ENCODE peak calls at places on chromosomes 13 and 19, in seven cellular contexts. One of them, this sample, is unnamed.

GRCh38 chr13:76014618-76015315 is 378.6 kb downstream of the LMO7 start:
- DNase-seq in choroid plexus epithelial cell: peak
- DNase-seq in tibial artery: no peak
- DNase-seq in cardiac fibroblast: peak
- DNase-seq in Panc1: no peak
- DNase-seq in IMR-90: peak
- DNase-seq in thoracic aorta: no peak
- DNase-seq in this sample: no peak

GRCh38 chr13:111219306-111219705 is 101.1 kb upstream of the TEX29 start:
- DNase-seq in tibial artery: peak
- DNase-seq in Panc1: no peak
- DNase-seq in cardiac fibroblast: peak
- DNase-seq in choroid plexus epithelial cell: peak
- DNase-seq in thoracic aorta: no peak
- DNase-seq in IMR-90: peak
- DNase-seq in this sample: peak

GRCh38 chr13:46142692-46143238 is 37.9 kb upstream of the CPB2 start:
- DNase-seq in thoracic aorta: no peak
- DNase-seq in choroid plexus epithelial cell: no peak
- DNase-seq in cardiac fibroblast: no peak
- DNase-seq in IMR-90: no peak
- DNase-seq in tibial artery: no peak
- DNase-seq in Panc1: no peak
- DNase-seq in this sample: no peak

GRCh38 chr19:55041627-55042343 is 3.7 kb upstream of the GP6 start:
- DNase-seq in choroid plexus epithelial cell: no peak
- DNase-seq in tibial artery: no peak
- DNase-seq in cardiac fibroblast: no peak
- DNase-seq in thoracic aorta: no peak
- DNase-seq in Panc1: no peak
- DNase-seq in IMR-90: no peak
- DNase-seq in this sample: no peak

GRCh38 chr13:110447058-110447511 is 114.4 kb downstream of the RAB20 start:
- DNase-seq in thoracic aorta: no peak
- DNase-seq in cardiac fibroblast: no peak
- DNase-seq in IMR-90: peak
- DNase-seq in tibial artery: no peak
- DNase-seq in choroid plexus epithelial cell: peak
- DNase-seq in Panc1: no peak
- DNase-seq in this sample: no peak

GRCh38 chr13:80690208-80690607 is 349.3 kb upstream of the SPRY2 start:
- DNase-seq in tibial artery: no peak
- DNase-seq in choroid plexus epithelial cell: no peak
- DNase-seq in cardiac fibroblast: no peak
- DNase-seq in thoracic aorta: no peak
- DNase-seq in Panc1: no peak
- DNase-seq in IMR-90: no peak
- DNase-seq in this sample: no peak

GRCh38 chr13:72781461-72782439 is at the start of the genes DIS3 and PIBF1:
- DNase-seq in Panc1: peak
- DNase-seq in cardiac fibroblast: peak
- DNase-seq in thoracic aorta: peak
- DNase-seq in IMR-90: peak
- DNase-seq in choroid plexus epithelial cell: peak
- DNase-seq in tibial artery: peak
- DNase-seq in this sample: peak

GRCh38 chr13:88217372-88217771 is 546.2 kb downstream of the SLITRK5 start:
- DNase-seq in choroid plexus epithelial cell: no peak
- DNase-seq in IMR-90: no peak
- DNase-seq in cardiac fibroblast: no peak
- DNase-seq in tibial artery: no peak
- DNase-seq in thoracic aorta: no peak
- DNase-seq in Panc1: no peak
- DNase-seq in this sample: no peak

GRCh38 chr13:80630685-80631121 is 289.8 kb upstream of the SPRY2 start:
- DNase-seq in cardiac fibroblast: peak
- DNase-seq in thoracic aorta: no peak
- DNase-seq in IMR-90: no peak
- DNase-seq in Panc1: no peak
- DNase-seq in tibial artery: peak
- DNase-seq in choroid plexus epithelial cell: peak
- DNase-seq in this sample: peak

GRCh38 chr13:28059214-28059613 is 41.2 kb downstream of the FLT3 start:
- DNase-seq in IMR-90: peak
- DNase-seq in cardiac fibroblast: peak
- DNase-seq in tibial artery: no peak
- DNase-seq in choroid plexus epithelial cell: peak
- DNase-seq in Panc1: no peak
- DNase-seq in thoracic aorta: no peak
- DNase-seq in this sample: no peak
- TF ChIP-seq CTCF in IMR-90: peak
- TF ChIP-seq CTCF in cardiac fibroblast: peak
- TF ChIP-seq CTCF in tibial artery: no peak
- TF ChIP-seq CTCF in choroid plexus epithelial cell: peak
- TF ChIP-seq CTCF in Panc1: peak
- TF ChIP-seq CTCF in thoracic aorta: no peak
- TF ChIP-seq CTCF in this sample: peak

GRCh38 chr19:3100331-3100730 is 6.2 kb downstream of the GNA11 start:
- DNase-seq in thoracic aorta: no peak
- DNase-seq in IMR-90: no peak
- DNase-seq in choroid plexus epithelial cell: no peak
- DNase-seq in Panc1: no peak
- DNase-seq in tibial artery: no peak
- DNase-seq in cardiac fibroblast: no peak
- DNase-seq in this sample: no peak

GRCh38 chr19:3100747-3101730 is 6.9 kb downstream of the GNA11 start:
- DNase-seq in choroid plexus epithelial cell: no peak
- DNase-seq in IMR-90: no peak
- DNase-seq in Panc1: no peak
- DNase-seq in thoracic aorta: no peak
- DNase-seq in cardiac fibroblast: no peak
- DNase-seq in tibial artery: no peak
- DNase-seq in this sample: no peak

GRCh38 chr19:3098515-3099346 is 4.6 kb downstream of the GNA11 start:
- DNase-seq in thoracic aorta: no peak
- DNase-seq in tibial artery: peak
- DNase-seq in choroid plexus epithelial cell: peak
- DNase-seq in cardiac fibroblast: peak
- DNase-seq in IMR-90: peak
- DNase-seq in Panc1: no peak
- DNase-seq in this sample: peak

GRCh38 chr19:3098141-3098514 is 4.0 kb downstream of the GNA11 start:
- DNase-seq in tibial artery: no peak
- DNase-seq in Panc1: no peak
- DNase-seq in cardiac fibroblast: no peak
- DNase-seq in choroid plexus epithelial cell: no peak
- DNase-seq in thoracic aorta: no peak
- DNase-seq in IMR-90: no peak
- DNase-seq in this sample: no peak

GRCh38 chr19:3099347-3100145 is 5.4 kb downstream of the GNA11 start:
- DNase-seq in cardiac fibroblast: no peak
- DNase-seq in IMR-90: no peak
- DNase-seq in thoracic aorta: no peak
- DNase-seq in choroid plexus epithelial cell: no peak
- DNase-seq in tibial artery: no peak
- DNase-seq in Panc1: no peak
- DNase-seq in this sample: no peak
- H3K4me3 ChIP-seq in cardiac fibroblast: no peak
- H3K4me3 ChIP-seq in IMR-90: no peak
- H3K4me3 ChIP-seq in thoracic aorta: peak
- H3K4me3 ChIP-seq in choroid plexus epithelial cell: peak
- H3K4me3 ChIP-seq in tibial artery: no peak
- H3K4me3 ChIP-seq in Panc1: no peak
- H3K4me3 ChIP-seq in this sample: no peak

DNA sequence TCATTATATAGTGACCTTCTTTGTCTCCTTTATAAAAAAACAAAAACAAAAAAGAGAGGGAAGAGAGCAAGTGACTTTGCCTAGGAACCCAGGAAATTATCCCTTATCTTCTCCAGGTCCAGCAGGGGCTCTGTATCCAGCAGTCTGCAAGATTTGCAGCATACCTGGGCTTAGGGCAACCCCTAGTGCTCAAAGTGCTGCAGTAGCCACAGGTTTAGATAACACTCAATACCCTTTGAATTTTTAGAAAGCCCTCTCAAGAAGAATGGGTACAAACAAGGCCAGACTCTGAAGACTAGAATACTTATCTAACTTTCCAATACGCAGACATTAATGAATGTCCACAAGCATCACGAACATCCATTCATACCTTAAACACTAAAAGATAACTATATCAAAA is 43.2 kb downstream of the CCNA1 start:
- DNase-seq in thoracic aorta: no peak
- DNase-seq in cardiac fibroblast: peak
- DNase-seq in Panc1: no peak
- DNase-seq in IMR-90: no peak
- DNase-seq in choroid plexus epithelial cell: peak
- DNase-seq in tibial artery: no peak
- DNase-seq in this sample: peak
- TF ChIP-seq CTCF in thoracic aorta: no peak
- TF ChIP-seq CTCF in cardiac fibroblast: peak
- TF ChIP-seq CTCF in Panc1: peak
- TF ChIP-seq CTCF in IMR-90: peak
- TF ChIP-seq CTCF in choroid plexus epithelial cell: peak
- TF ChIP-seq CTCF in tibial artery: no peak
- TF ChIP-seq CTCF in this sample: no peak

GRCh38 chr19:32336259-32337111 is 8.9 kb upstream of the ZNF507 start:
- DNase-seq in thoracic aorta: no peak
- DNase-seq in tibial artery: no peak
- DNase-seq in IMR-90: peak
- DNase-seq in cardiac fibroblast: peak
- DNase-seq in Panc1: no peak
- DNase-seq in choroid plexus epithelial cell: peak
- DNase-seq in this sample: no peak
- H3K4me3 ChIP-seq in thoracic aorta: peak
- H3K4me3 ChIP-seq in tibial artery: peak
- H3K4me3 ChIP-seq in IMR-90: peak
- H3K4me3 ChIP-seq in cardiac fibroblast: peak
- H3K4me3 ChIP-seq in Panc1: peak
- H3K4me3 ChIP-seq in choroid plexus epithelial cell: no peak
- H3K4me3 ChIP-seq in this sample: no peak

GRCh38 chr19:35143231-35143715 is at the start of gene FXYD7:
- DNase-seq in Panc1: no peak
- DNase-seq in tibial artery: no peak
- DNase-seq in cardiac fibroblast: no peak
- DNase-seq in IMR-90: no peak
- DNase-seq in thoracic aorta: no peak
- DNase-seq in choroid plexus epithelial cell: no peak
- DNase-seq in this sample: no peak
- TF ChIP-seq CTCF in Panc1: no peak
- TF ChIP-seq CTCF in tibial artery: no peak
- TF ChIP-seq CTCF in cardiac fibroblast: no peak
- TF ChIP-seq CTCF in IMR-90: no peak
- TF ChIP-seq CTCF in thoracic aorta: no peak
- TF ChIP-seq CTCF in choroid plexus epithelial cell: no peak
- TF ChIP-seq CTCF in this sample: no peak

This sample was measured in astrocyte of the cerebellum.